ENCODE peak calls at places on chromosomes 5 and 9, in ten cellular contexts. G is left ventricle myocardium inferior, M is foreskin keratinocyte, V is transverse colon, E is fibroblast of pulmonary artery, C is fibroblast of villous mesenchyme, Q is Peyer's patch, Y is MCF 10A, J is cardiac muscle cell, H is right lobe of liver. B is an unnamed sample.

GRCh38 chr5:136374003-136374402 is 8.7 kb upstream of the TRPC7 start:
- DNase-seq in Y (peak), V (no peak), Q (no peak), M (peak), H (no peak), E (peak), J (peak), C (peak), G (no peak), B (no peak)

GRCh38 chr9:77507212-77507961 is 140.7 kb downstream of the GNA14 start:
- DNase-seq in C (peak), E (peak), Y (no peak), J (no peak), H (no peak), M (no peak), V (no peak), Q (no peak), G (no peak), B (no peak)

GRCh38 chr5:43244823-43245565 is 53.0 kb downstream of the NIM1K start:
- DNase-seq in E (no peak), C (no peak), H (no peak), G (no peak), M (no peak), Y (no peak), V (no peak), J (no peak), Q (no peak), B (no peak)

GRCh38 chr5:98846526-98846925 is 73.1 kb downstream of the RGMB start:
- DNase-seq in Y (no peak), G (no peak), Q (no peak), H (no peak), M (peak), V (no peak), C (no peak), E (no peak), J (no peak), B (no peak)

GRCh38 chr5:9283021-9283420 is 262.9 kb downstream of the SEMA5A start:
- DNase-seq in M (peak), Y (no peak), J (no peak), C (peak), H (no peak), V (no peak), G (no peak), E (no peak), Q (no peak), B (no peak)

GRCh38 chr9:16257604-16258003 is 612.9 kb downstream of the BNC2 start:
- DNase-seq in G (no peak), M (no peak), E (peak), Y (peak), V (no peak), H (no peak), Q (no peak), C (peak), J (no peak), B (no peak)

GRCh38 chr5:155678371-155678770 is 648.6 kb upstream of the SGCD start:
- DNase-seq in E (no peak), M (no peak), Q (no peak), V (no peak), H (no peak), Y (no peak), G (no peak), C (no peak), J (no peak), B (no peak)

GRCh38 chr9:3648722-3649121 is 122.9 kb upstream of the RFX3 start:
- DNase-seq in Y (no peak), M (no peak), C (no peak), V (no peak), J (no peak), E (no peak), G (no peak), Q (no peak), H (no peak), B (no peak)

GRCh38 chr5:34867660-34868059 is 28.7 kb downstream of the TTC23L start:
- DNase-seq in H (no peak), Q (no peak), E (no peak), G (no peak), M (no peak), Y (no peak), J (no peak), C (no peak), V (no peak), B (no peak)

GRCh38 chr5:5421149-5421960 is 1.1 kb upstream of the ICE1 start:
- DNase-seq in Q (no peak), G (no peak), V (peak), H (no peak), C (peak), Y (peak), M (peak), J (no peak), E (peak), B (no peak)

GRCh38 chr9:35510745-35511428 is 21.0 kb downstream of the RUSC2 start:
- DNase-seq in Q (peak), H (peak), C (peak), E (peak), Y (peak), J (no peak), G (peak), M (peak), V (peak), B (no peak)

GRCh38 chr9:97307500-97308163 is at the start of gene CCDC180:
- DNase-seq in G (no peak), V (no peak), J (no peak), C (peak), H (peak), Q (no peak), E (peak), M (no peak), Y (no peak), B (no peak)

GRCh38 chr5:85441138-85441537 is 1056.5 kb upstream of the EDIL3 start:
- DNase-seq in J (no peak), H (no peak), C (no peak), G (no peak), M (no peak), Y (no peak), V (no peak), E (no peak), Q (no peak), B (no peak)

GRCh38 chr5:124956471-124957029 is 210.1 kb upstream of the ZNF608 start:
- DNase-seq in Q (no peak), C (no peak), J (no peak), E (no peak), M (no peak), V (no peak), Y (no peak), G (no peak), H (no peak), B (no peak)

GRCh38 chr9:90925581-90926257 is 124.1 kb downstream of the SYK start:
- DNase-seq in Y (peak), V (no peak), G (no peak), C (peak), H (no peak), Q (no peak), E (peak), M (peak), J (no peak), B (no peak)

GRCh38 chr9:34927061-34927460 is 31.0 kb upstream of the PHF24 start:
- DNase-seq in V (no peak), C (no peak), Q (no peak), Y (no peak), J (no peak), E (no peak), G (no peak), M (no peak), H (no peak), B (no peak)

GRCh38 chr9:133584559-133585476 is 24.4 kb downstream of the FAM163B start:
- DNase-seq in G (no peak), C (no peak), E (peak), Q (no peak), Y (no peak), H (no peak), M (no peak), V (peak), J (no peak), B (no peak)

GRCh38 chr5:172150514-172151425 is 37.3 kb downstream of the STK10 start:
- DNase-seq in G (peak), V (peak), Q (no peak), H (peak), E (no peak), Y (no peak), J (no peak), C (peak), M (no peak), B (no peak)

GRCh38 chr9:36748322-36748899 is 175.7 kb downstream of the MELK start:
- DNase-seq in C (peak), Y (peak), J (peak), Q (no peak), V (no peak), H (no peak), E (peak), G (peak), M (peak), B (no peak)

GRCh38 chr9:132182609-132183073 is 20.8 kb downstream of the NTNG2 start:
- DNase-seq in E (peak), G (no peak), V (no peak), J (peak), M (no peak), Y (no peak), H (no peak), C (no peak), Q (peak), B (no peak)
- TF ChIP-seq CTCF in E (peak), G (peak), V (no peak), J (peak), M (peak), Y (no peak), H (no peak), C (peak), Q (no peak), B (no peak)

GRCh38 chr5:139413153-139413552 is 9.3 kb upstream of the SPATA24 start:
- DNase-seq in C (no peak), J (no peak), M (no peak), Y (no peak), Q (no peak), H (peak), V (no peak), E (no peak), G (no peak), B (no peak)
- TF ChIP-seq CTCF in C (no peak), J (no peak), M (no peak), Y (no peak), Q (no peak), H (no peak), V (no peak), E (no peak), G (no peak), B (no peak)

DNA sequence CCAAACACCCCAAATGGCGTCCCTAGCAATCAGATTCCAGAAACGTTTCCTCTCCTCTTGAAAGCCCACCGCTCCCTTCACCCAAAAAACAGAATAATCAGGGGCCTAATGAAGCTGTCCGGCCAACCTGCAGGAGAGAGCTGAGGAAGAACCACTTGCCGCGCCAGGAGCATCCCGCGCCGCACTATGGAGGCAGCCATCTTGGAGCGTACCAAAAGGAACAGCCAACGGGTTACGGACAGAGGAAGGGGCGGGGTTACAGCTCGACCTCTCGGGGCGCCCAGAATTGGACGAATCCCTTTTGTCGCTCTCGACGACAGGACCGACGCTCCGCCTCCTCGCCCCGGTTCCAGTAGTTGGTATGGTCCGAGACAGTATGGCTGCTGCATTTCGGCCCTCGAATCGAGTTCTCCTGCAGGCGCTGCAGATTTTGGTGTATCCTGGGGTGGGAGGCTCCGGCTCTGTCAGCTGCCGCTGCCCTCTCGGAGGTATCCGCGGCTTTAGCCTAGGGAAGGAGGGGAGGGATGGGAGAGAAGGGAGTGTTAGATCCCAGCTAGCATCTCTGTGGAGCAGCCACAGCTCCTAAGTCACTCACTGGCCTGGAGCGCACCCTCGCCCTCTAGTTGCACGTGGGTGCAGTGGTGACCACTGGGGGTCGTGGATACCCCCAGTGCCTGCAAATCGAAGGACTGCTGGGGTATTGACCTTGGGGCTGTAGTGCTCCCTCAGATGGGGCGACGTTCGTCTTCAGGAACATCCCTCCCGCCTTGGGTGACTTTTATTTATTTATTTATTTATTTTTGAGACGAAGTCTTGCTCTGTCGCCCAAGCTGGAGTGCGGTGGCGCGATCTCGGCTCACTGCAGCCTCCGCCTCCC is at the start of the genes MRPS27 and PTCD2:
- DNase-seq in E (peak), C (peak), J (peak), H (peak), Y (peak), G (peak), M (peak), V (peak), Q (peak), B (peak)
- TF ChIP-seq CTCF in E (peak), C (peak), J (peak), H (no peak), Y (no peak), G (peak), M (peak), V (no peak), Q (no peak), B (no peak)

GRCh38 chr5:139134906-139135305 is 63.3 kb downstream of the SIL1 start:
- DNase-seq in V (no peak), E (no peak), Y (no peak), C (no peak), J (no peak), G (no peak), H (no peak), M (no peak), Q (no peak), B (no peak)

GRCh38 chr5:139140631-139141071 is 57.5 kb downstream of the SIL1 start:
- DNase-seq in E (peak), Y (no peak), C (peak), G (no peak), V (no peak), Q (no peak), H (no peak), M (no peak), J (no peak), B (no peak)

GRCh38 chr5:139138109-139138508 is 60.1 kb downstream of the SIL1 start:
- DNase-seq in H (no peak), M (peak), E (peak), C (no peak), V (no peak), Q (no peak), J (no peak), G (no peak), Y (peak), B (no peak)

GRCh38 chr5:139138790-139139189 is 59.4 kb downstream of the SIL1 start:
- DNase-seq in G (peak), H (no peak), M (peak), Q (no peak), C (no peak), V (no peak), E (peak), Y (peak), J (peak), B (no peak)

GRCh38 chr5:139137703-139138102 is 60.5 kb downstream of the SIL1 start:
- DNase-seq in V (peak), C (peak), G (no peak), J (peak), Y (peak), E (peak), M (peak), H (no peak), Q (no peak), B (no peak)
- TF ChIP-seq CTCF in V (no peak), C (peak), G (peak), J (peak), Y (no peak), E (peak), M (peak), H (no peak), Q (no peak), B (no peak)

GRCh38 chr5:17192191-17192590 is 25.2 kb upstream of the BASP1 start:
- DNase-seq in E (no peak), H (no peak), Y (no peak), Q (no peak), C (peak), M (no peak), G (no peak), V (no peak), J (no peak), B (no peak)
- TF ChIP-seq CTCF in E (no peak), H (no peak), Y (no peak), Q (no peak), C (no peak), M (no peak), G (no peak), V (no peak), J (no peak), B (no peak)

DNA sequence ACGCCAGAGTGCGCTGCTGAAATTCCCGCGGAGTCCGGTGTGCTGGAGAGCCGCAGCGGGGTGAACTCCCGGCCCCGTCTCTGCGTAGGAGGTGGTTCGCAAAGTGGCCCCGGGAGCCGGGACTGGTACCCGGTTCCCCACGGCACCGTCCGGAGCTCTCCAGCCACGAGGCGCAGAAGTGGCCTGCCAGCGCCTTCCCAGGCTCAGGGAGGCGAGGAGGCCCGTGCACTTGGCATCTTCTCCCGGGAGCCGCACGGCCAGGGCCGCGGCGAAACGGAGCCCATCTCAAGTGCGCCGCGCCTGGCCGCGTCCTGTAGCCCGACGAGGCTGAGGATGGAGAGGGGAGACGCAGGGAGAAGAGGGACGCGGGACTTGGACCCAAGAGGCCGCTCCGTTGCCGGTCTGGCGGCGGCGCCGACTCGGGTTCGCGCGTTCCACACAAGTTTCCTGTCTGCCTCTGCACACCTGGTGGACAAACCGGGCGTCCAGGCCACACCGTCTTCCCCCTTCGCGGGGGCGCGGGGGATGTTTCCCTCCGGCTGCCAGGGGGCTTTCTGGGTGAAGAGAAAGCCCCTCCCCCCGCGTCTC is 1.0 kb upstream of the IRX1 start:
- DNase-seq in J (peak), C (no peak), E (no peak), Q (no peak), M (peak), H (no peak), Y (peak), G (no peak), V (no peak), B (no peak)
- TF ChIP-seq CTCF in J (no peak), C (no peak), E (no peak), Q (no peak), M (peak), H (no peak), Y (no peak), G (no peak), V (no peak), B (no peak)

GRCh38 chr5:120293796-120294195 is 170.3 kb upstream of the PRR16 start:
- DNase-seq in H (no peak), C (no peak), G (no peak), V (no peak), M (peak), E (peak), J (no peak), Y (peak), Q (no peak), B (no peak)
- TF ChIP-seq CTCF in H (no peak), C (no peak), G (no peak), V (no peak), M (no peak), E (no peak), J (no peak), Y (no peak), Q (no peak), B (no peak)